ENCODE peak calls at places on chromosomes 2 and 18, in six cellular contexts. K is H9, M is IMR-90, E is trophoblast cell, F is H1, T is mesenchymal stem cell. C is an unnamed sample.
A peak's percentile ranks its signal among the peaks of the same experiment; 100 is the strongest.

GRCh38 chr2:197242719-197243118 is 67.9 kb downstream of the ANKRD44 start:
- DNase-seq in T (no peak), K (no peak), F (no peak), M (no peak), E (no peak), C (no peak)

GRCh38 chr2:67437132-67437531 is 40.0 kb downstream of the ETAA1 start:
- DNase-seq in K (no peak), E (peak; percentile 26), T (peak; percentile 11), F (no peak), M (peak; percentile 12), C (no peak)

GRCh38 chr2:236602678-236603077 is 33.1 kb downstream of the ACKR3 start:
- DNase-seq in E (no peak), M (no peak), T (no peak), F (no peak), K (no peak), C (no peak)

GRCh38 chr18:35459997-35460396 is 37.8 kb downstream of the INO80C start:
- DNase-seq in F (no peak), K (no peak), T (no peak), E (peak; percentile 70), M (no peak), C (no peak)

GRCh38 chr2:96832751-96833507 is 10.9 kb downstream of the ANKRD23 start:
- DNase-seq in F (no peak), T (peak; percentile 53), M (peak; percentile 64), K (peak; percentile 93), E (peak; percentile 98), C (peak; percentile 86)

GRCh38 chr2:148642891-148643416 is 1.6 kb upstream of the EPC2 start:
- DNase-seq in E (no peak), K (no peak), M (no peak), F (no peak), T (peak; percentile 85), C (no peak)

GRCh38 chr2:71498261-71498701 is 44.9 kb downstream of the DYSF start:
- DNase-seq in F (no peak), E (peak; percentile 94), K (no peak), T (peak; percentile 79), M (peak; percentile 89), C (no peak)

GRCh38 chr2:85457877-85458316 is 39.4 kb downstream of the SH2D6 start:
- DNase-seq in F (no peak), K (no peak), M (no peak), E (no peak), T (no peak), C (no peak)

GRCh38 chr18:23494992-23495391 is 8.3 kb upstream of the RMC1 start:
- DNase-seq in E (no peak), T (no peak), M (no peak), K (no peak), F (no peak), C (no peak)

GRCh38 chr18:24514439-24514838 is 54.0 kb downstream of the HRH4 start:
- DNase-seq in F (peak; percentile 29), T (peak; percentile 37), E (peak; percentile 15), K (peak; percentile 50), M (peak; percentile 54), C (peak; percentile 9)

GRCh38 chr2:98084869-98085238 is 2.1 kb upstream of the VWA3B start:
- DNase-seq in K (no peak), E (no peak), T (no peak), F (no peak), M (no peak), C (no peak)

GRCh38 chr2:147789720-147790119 is 55.1 kb upstream of the ACVR2A start:
- DNase-seq in M (peak; percentile 77), F (no peak), K (no peak), T (peak; percentile 5), E (no peak), C (no peak)

GRCh38 chr2:186903183-186903582 is 54.2 kb upstream of the ZSWIM2 start:
- DNase-seq in M (no peak), K (no peak), F (no peak), E (no peak), T (peak; percentile 35), C (no peak)

GRCh38 chr2:239819974-239820555 is 205.1 kb downstream of the NDUFA10 start:
- DNase-seq in T (no peak), K (peak; percentile 17), E (no peak), M (no peak), F (no peak), C (no peak)

GRCh38 chr2:46770622-46771021 is 145.0 kb downstream of the MCFD2 start:
- DNase-seq in E (no peak), F (no peak), T (peak; percentile 61), K (no peak), M (peak; percentile 96), C (no peak)

GRCh38 chr2:28663359-28663758 is 88.3 kb upstream of the PPP1CB start:
- DNase-seq in T (peak; percentile 83), E (peak; percentile 31), F (no peak), K (no peak), M (peak; percentile 79), C (no peak)

GRCh38 chr18:47893047-47893446 is 37.4 kb downstream of the SMAD2 start:
- DNase-seq in E (no peak), T (no peak), M (no peak), K (no peak), F (no peak), C (no peak)

GRCh38 chr2:178296394-178297090 is 102.2 kb downstream of the OSBPL6 start:
- DNase-seq in T (no peak), M (no peak), F (no peak), E (peak; percentile 53), K (no peak), C (no peak)

GRCh38 chr2:160747771-160748170 is 254.2 kb upstream of the RBMS1 start:
- DNase-seq in F (no peak), M (peak; percentile 62), E (peak; percentile 47), T (peak; percentile 45), K (no peak), C (no peak)

GRCh38 chr2:16900405-16901025 is 234.9 kb upstream of the CYRIA start:
- DNase-seq in F (peak; percentile 29), E (peak; percentile 58), K (peak; percentile 68), M (no peak), T (no peak), C (peak; percentile 14)

GRCh38 chr2:192194065-192194865 is 468 bp downstream of the TMEFF2 start:
- DNase-seq in F (no peak), T (peak; percentile 41), E (no peak), M (peak; percentile 39), K (no peak), C (peak; percentile 14)

GRCh38 chr2:27721335-27721734 is 50.2 kb upstream of the MRPL33 start:
- DNase-seq in M (no peak), E (no peak), F (no peak), K (no peak), T (no peak), C (no peak)

GRCh38 chr2:145829931-145830330 is 1310.0 kb upstream of the ZEB2 start:
- DNase-seq in K (no peak), F (no peak), M (no peak), T (no peak), E (no peak), C (no peak)
- H3K14ac ChIP-seq in K (no peak overlapping the region), F (no peak overlapping the region), M (no peak overlapping the region), T (no peak overlapping the region), E (no peak overlapping the region), C (no peak overlapping the region)

GRCh38 chr2:204195498-204195897 is 258.9 kb downstream of the ICOS start:
- DNase-seq in T (no peak), F (no peak), M (no peak), K (no peak), E (no peak), C (no peak)

GRCh38 chr2:204199357-204199756 is 262.8 kb downstream of the ICOS start:
- DNase-seq in K (no peak), T (no peak), F (no peak), M (no peak), E (no peak), C (no peak)

GRCh38 chr2:204202253-204202652 is 265.7 kb downstream of the ICOS start:
- DNase-seq in T (no peak), M (no peak), F (no peak), E (no peak), K (no peak), C (no peak)

DNA sequence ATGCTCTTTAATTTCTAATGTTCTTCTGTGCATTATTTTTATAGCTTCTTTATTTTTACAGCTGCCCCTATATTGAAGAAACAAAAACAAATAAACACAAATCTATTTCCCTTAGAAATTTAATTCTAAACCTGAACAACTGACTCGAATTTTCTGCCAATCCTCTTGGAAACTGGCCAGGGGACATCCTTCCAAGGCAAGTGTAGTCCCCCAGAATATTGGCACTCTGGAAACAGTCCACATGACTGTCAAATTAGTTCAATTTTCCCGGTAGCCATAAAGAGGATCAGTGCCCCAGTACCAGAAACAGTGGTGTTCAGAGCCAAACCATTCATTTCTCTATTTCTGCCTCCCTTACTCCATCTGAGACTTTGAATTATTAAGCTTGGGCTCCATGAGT is 261.0 kb downstream of the ICOS start:
- DNase-seq in E (no peak), F (no peak), M (no peak), T (no peak), K (no peak), C (no peak)
- H2BK120ac ChIP-seq in E (no peak overlapping the region), F (no peak overlapping the region), M (no peak overlapping the region), T (no peak overlapping the region), K (no peak overlapping the region), C (no peak overlapping the region)

GRCh38 chr2:39516347-39517101 is 79.4 kb upstream of the MAP4K3 start:
- DNase-seq in K (peak; percentile 70), M (peak; percentile 58), F (peak; percentile 27), T (peak; percentile 44), E (no peak), C (no peak)
- H3K4ac ChIP-seq in K (no peak overlapping the region), M (peak overlapping the region; percentile 69), F (no peak overlapping the region), T (peak overlapping the region; percentile 36), E (no peak overlapping the region), C (no peak overlapping the region)

GRCh38 chr2:109216332-109216731 is 87.3 kb downstream of the SH3RF3 start:
- DNase-seq in E (no peak), T (no peak), F (no peak), K (no peak), M (no peak), C (no peak)

GRCh38 chr2:109214651-109215371 is 85.8 kb downstream of the SH3RF3 start:
- DNase-seq in F (no peak), M (no peak), K (no peak), T (peak; percentile 48), E (no peak), C (no peak)

GRCh38 chr2:109215866-109216265 is 86.9 kb downstream of the SH3RF3 start:
- DNase-seq in M (no peak), T (no peak), F (no peak), K (no peak), E (no peak), C (no peak)

GRCh38 chr2:109212836-109213563 is 84.0 kb downstream of the SH3RF3 start:
- DNase-seq in K (no peak), F (no peak), T (no peak), M (no peak), E (no peak), C (no peak)

DNA sequence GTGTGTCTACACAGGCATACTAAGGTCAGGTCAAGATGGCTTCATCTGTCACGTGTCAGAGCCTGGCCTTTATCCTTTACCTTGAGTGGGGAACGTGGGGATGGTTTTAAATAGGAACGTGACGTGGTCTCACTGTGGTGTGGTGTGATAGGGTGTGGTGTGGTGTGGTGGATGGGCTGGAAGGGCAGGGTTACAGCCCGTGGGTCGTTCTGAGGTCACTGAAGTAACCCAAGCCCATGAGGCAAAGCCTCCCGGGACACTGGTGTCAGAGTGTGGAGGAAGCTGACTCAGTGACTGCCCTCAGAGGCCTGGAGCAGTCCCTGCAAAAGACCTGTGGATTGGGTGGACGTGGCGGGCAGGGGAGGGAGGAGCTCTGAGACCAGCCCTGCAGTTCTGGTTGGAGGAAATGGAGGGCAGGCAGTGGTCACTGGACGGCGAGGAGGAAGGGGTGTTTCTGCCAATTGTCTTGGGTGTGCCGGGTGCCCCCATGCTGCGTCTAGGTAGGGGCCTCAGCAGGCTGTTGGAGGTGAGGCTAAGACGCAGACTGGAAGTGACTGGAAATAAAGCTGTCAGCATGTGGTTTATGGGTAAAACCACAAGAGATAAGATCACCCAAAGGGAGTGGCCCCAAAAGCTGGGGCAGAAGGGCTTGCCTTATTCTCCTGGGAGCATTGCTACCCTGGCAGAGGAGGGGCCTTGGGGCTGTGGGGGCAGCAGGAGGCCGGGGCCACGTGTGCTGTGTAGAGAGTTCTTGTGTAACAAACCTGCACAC is 84.8 kb downstream of the SH3RF3 start:
- DNase-seq in M (peak; percentile 67), F (no peak), E (peak; percentile 10), K (no peak), T (peak; percentile 92), C (no peak)
- H3K14ac ChIP-seq in M (peak overlapping the region; percentile 73), F (no peak overlapping the region), E (no peak overlapping the region), K (peak overlapping the region; percentile 2), T (peak overlapping the region; percentile 59), C (peak overlapping the region; percentile 32)